ENCODE peak calls at places on chromosomes 2 and 18, in five cellular contexts. One of them, this sample, is unnamed.

GRCh38 chr18:12973562-12974213 is 17.5 kb upstream of the CEP192 start:
- ATAC-seq in K562: peak; percentile 33
- ATAC-seq in GM12878: no peak
- ATAC-seq in HepG2: no peak
- ATAC-seq in upper lobe of left lung: no peak
- ATAC-seq in this sample: no peak

GRCh38 chr18:9885170-9886004 is at the start of gene TXNDC2:
- ATAC-seq in K562: peak; percentile 82
- ATAC-seq in HepG2: peak; percentile 38
- ATAC-seq in GM12878: no peak
- ATAC-seq in upper lobe of left lung: no peak
- ATAC-seq in this sample: no peak

GRCh38 chr18:69897397-69898108 is 50.1 kb downstream of the CD226 start:
- ATAC-seq in upper lobe of left lung: no peak
- ATAC-seq in GM12878: peak; percentile 66
- ATAC-seq in K562: no peak
- ATAC-seq in HepG2: no peak
- ATAC-seq in this sample: no peak

GRCh38 chr2:161426416-161426787 is 10.3 kb downstream of the TBR1 start:
- ATAC-seq in upper lobe of left lung: no peak
- ATAC-seq in HepG2: no peak
- ATAC-seq in K562: no peak
- ATAC-seq in GM12878: no peak
- ATAC-seq in this sample: no peak

GRCh38 chr2:199798881-199799580 is 52.0 kb downstream of the FTCDNL1 start:
- ATAC-seq in GM12878: no peak
- ATAC-seq in HepG2: no peak
- ATAC-seq in K562: no peak
- ATAC-seq in upper lobe of left lung: no peak
- ATAC-seq in this sample: peak; percentile 53

GRCh38 chr18:26103579-26103978 is 13.2 kb upstream of the SS18 start:
- ATAC-seq in K562: peak; percentile 97
- ATAC-seq in HepG2: no peak
- ATAC-seq in GM12878: peak; percentile 86
- ATAC-seq in upper lobe of left lung: peak; percentile 17
- ATAC-seq in this sample: no peak

GRCh38 chr2:2043394-2043793 is 287.7 kb downstream of the MYT1L start:
- ATAC-seq in upper lobe of left lung: no peak
- ATAC-seq in K562: no peak
- ATAC-seq in HepG2: no peak
- ATAC-seq in GM12878: no peak
- ATAC-seq in this sample: no peak

GRCh38 chr2:44912660-44913059 is 28.8 kb upstream of the SIX3 start:
- ATAC-seq in GM12878: no peak
- ATAC-seq in K562: no peak
- ATAC-seq in upper lobe of left lung: peak; percentile 90
- ATAC-seq in HepG2: no peak
- ATAC-seq in this sample: peak; percentile 92

GRCh38 chr2:97868986-97869721 is 126.6 kb downstream of the TMEM131 start:
- ATAC-seq in GM12878: no peak
- ATAC-seq in upper lobe of left lung: peak; percentile 65
- ATAC-seq in K562: no peak
- ATAC-seq in HepG2: peak; percentile 86
- ATAC-seq in this sample: peak; percentile 58

GRCh38 chr18:59123588-59124369 is 15.9 kb upstream of the SEC11C start:
- ATAC-seq in upper lobe of left lung: peak; percentile 69
- ATAC-seq in GM12878: no peak
- ATAC-seq in HepG2: no peak
- ATAC-seq in K562: no peak
- ATAC-seq in this sample: no peak

GRCh38 chr2:108637304-108637669 is 82.0 kb upstream of the RANBP2 start:
- ATAC-seq in K562: peak; percentile 85
- ATAC-seq in upper lobe of left lung: peak; percentile 88
- ATAC-seq in HepG2: peak; percentile 78
- ATAC-seq in GM12878: peak; percentile 72
- ATAC-seq in this sample: peak; percentile 58

GRCh38 chr2:217959723-217960122 is 43.1 kb downstream of the TNS1 start:
- ATAC-seq in K562: no peak
- ATAC-seq in GM12878: no peak
- ATAC-seq in upper lobe of left lung: no peak
- ATAC-seq in HepG2: no peak
- ATAC-seq in this sample: no peak

GRCh38 chr2:219178377-219179175 is 501 bp downstream of the RETREG2 start:
- ATAC-seq in K562: peak; percentile 35
- ATAC-seq in GM12878: peak; percentile 2
- ATAC-seq in upper lobe of left lung: peak; percentile 20
- ATAC-seq in HepG2: peak; percentile 1
- ATAC-seq in this sample: no peak

GRCh38 chr2:12169721-12170120 is 423.3 kb downstream of the LPIN1 start:
- ATAC-seq in HepG2: no peak
- ATAC-seq in K562: no peak
- ATAC-seq in upper lobe of left lung: peak; percentile 74
- ATAC-seq in GM12878: no peak
- ATAC-seq in this sample: peak; percentile 69

GRCh38 chr2:174752403-174753037 is 11.8 kb downstream of the CHRNA1 start:
- ATAC-seq in GM12878: peak; percentile 90
- ATAC-seq in K562: no peak
- ATAC-seq in HepG2: no peak
- ATAC-seq in upper lobe of left lung: no peak
- ATAC-seq in this sample: no peak

GRCh38 chr2:105144941-105145300 is 96.6 kb upstream of the GPR45 start:
- ATAC-seq in HepG2: no peak
- ATAC-seq in upper lobe of left lung: no peak
- ATAC-seq in K562: no peak
- ATAC-seq in GM12878: peak; percentile 60
- ATAC-seq in this sample: no peak

GRCh38 chr2:138476186-138476585 is 25.4 kb upstream of the SPOPL start:
- ATAC-seq in K562: no peak
- ATAC-seq in HepG2: no peak
- ATAC-seq in GM12878: no peak
- ATAC-seq in upper lobe of left lung: no peak
- ATAC-seq in this sample: no peak

GRCh38 chr18:9973461-9973860 is 59.6 kb downstream of the VAPA start:
- ATAC-seq in K562: no peak
- ATAC-seq in GM12878: no peak
- ATAC-seq in upper lobe of left lung: no peak
- ATAC-seq in HepG2: no peak
- ATAC-seq in this sample: no peak

GRCh38 chr2:60992985-60993392 is 24.5 kb upstream of the PEX13 start:
- ATAC-seq in upper lobe of left lung: peak; percentile 85
- ATAC-seq in HepG2: no peak
- ATAC-seq in K562: no peak
- ATAC-seq in GM12878: peak; percentile 99
- ATAC-seq in this sample: peak; percentile 39

GRCh38 chr2:847669-848068 is 103.0 kb upstream of the SNTG2 start:
- ATAC-seq in HepG2: peak; percentile 52
- ATAC-seq in K562: no peak
- ATAC-seq in GM12878: no peak
- ATAC-seq in upper lobe of left lung: no peak
- ATAC-seq in this sample: no peak

GRCh38 chr2:227862741-227863588 is 8.5 kb upstream of the DAW1 start:
- ATAC-seq in GM12878: no peak
- ATAC-seq in upper lobe of left lung: peak; percentile 75
- ATAC-seq in HepG2: peak; percentile 81
- ATAC-seq in K562: no peak
- ATAC-seq in this sample: peak; percentile 70

GRCh38 chr2:226307440-226308365 is 491.9 kb downstream of the IRS1 start:
- ATAC-seq in K562: no peak
- ATAC-seq in GM12878: peak; percentile 9
- ATAC-seq in HepG2: no peak
- ATAC-seq in upper lobe of left lung: no peak
- ATAC-seq in this sample: no peak

GRCh38 chr18:21735452-21736015 is 5.1 kb upstream of the MIB1 start:
- ATAC-seq in K562: peak; percentile 82
- ATAC-seq in HepG2: peak; percentile 56
- ATAC-seq in GM12878: no peak
- ATAC-seq in upper lobe of left lung: no peak
- ATAC-seq in this sample: no peak

GRCh38 chr18:42298744-42299685 is 344.0 kb downstream of the PIK3C3 start:
- ATAC-seq in K562: peak; percentile 66
- ATAC-seq in upper lobe of left lung: peak; percentile 92
- ATAC-seq in HepG2: peak; percentile 94
- ATAC-seq in GM12878: peak; percentile 95
- ATAC-seq in this sample: peak; percentile 76

GRCh38 chr2:20015482-20016083 is 3.1 kb upstream of the MATN3 start:
- ATAC-seq in K562: peak; percentile 61
- ATAC-seq in upper lobe of left lung: peak; percentile 59
- ATAC-seq in HepG2: no peak
- ATAC-seq in GM12878: peak; percentile 79
- ATAC-seq in this sample: peak; percentile 32

GRCh38 chr18:7647500-7647899 is 80.4 kb downstream of the PTPRM start:
- ATAC-seq in HepG2: no peak
- ATAC-seq in K562: no peak
- ATAC-seq in GM12878: no peak
- ATAC-seq in upper lobe of left lung: no peak
- ATAC-seq in this sample: no peak

GRCh38 chr18:79819064-79819725 is 21.5 kb downstream of the KCNG2 start:
- ATAC-seq in HepG2: no peak
- ATAC-seq in K562: no peak
- ATAC-seq in GM12878: no peak
- ATAC-seq in upper lobe of left lung: no peak
- ATAC-seq in this sample: no peak

GRCh38 chr2:206096876-206097275 is 10.9 kb upstream of the INO80D start:
- ATAC-seq in GM12878: peak; percentile 43
- ATAC-seq in upper lobe of left lung: no peak
- ATAC-seq in HepG2: no peak
- ATAC-seq in K562: no peak
- ATAC-seq in this sample: no peak

GRCh38 chr18:38900445-38900844 is 1334.8 kb upstream of the CELF4 start:
- ATAC-seq in upper lobe of left lung: no peak
- ATAC-seq in GM12878: no peak
- ATAC-seq in K562: no peak
- ATAC-seq in HepG2: no peak
- ATAC-seq in this sample: no peak

DNA sequence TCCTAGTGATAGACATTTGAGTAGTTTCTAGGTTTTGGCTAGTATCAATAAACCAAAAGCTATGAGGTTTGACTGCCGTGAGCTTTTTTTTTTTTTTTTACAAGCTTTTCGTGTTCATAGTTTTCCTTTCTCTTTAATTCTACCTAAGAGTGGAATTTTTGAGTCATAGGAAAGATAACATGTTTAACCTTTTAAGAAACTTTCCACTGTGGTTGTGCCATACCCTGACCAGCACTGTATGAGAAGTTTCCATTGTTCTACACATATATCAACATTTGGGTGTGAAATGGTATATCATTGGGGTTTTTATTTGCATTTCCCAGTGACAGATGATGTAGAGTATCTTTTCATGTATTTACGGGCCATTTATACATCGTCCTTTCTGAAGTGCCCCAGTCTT is 31.7 kb downstream of the UBE2F start:
- ATAC-seq in K562: no peak
- ATAC-seq in HepG2: no peak
- ATAC-seq in GM12878: peak; percentile 98
- ATAC-seq in upper lobe of left lung: no peak
- ATAC-seq in this sample: no peak
- TF ChIP-seq POLR2AphosphoS5 in K562: no peak
- TF ChIP-seq POLR2AphosphoS5 in HepG2: no peak
- TF ChIP-seq POLR2AphosphoS5 in GM12878: no peak
- TF ChIP-seq POLR2AphosphoS5 in upper lobe of left lung: no peak
- TF ChIP-seq POLR2AphosphoS5 in this sample: no peak

GRCh38 chr2:197307933-197308521 is 2.6 kb downstream of the ANKRD44 start:
- ATAC-seq in HepG2: no peak
- ATAC-seq in GM12878: peak; percentile 41
- ATAC-seq in upper lobe of left lung: no peak
- ATAC-seq in K562: no peak
- ATAC-seq in this sample: no peak

GRCh38 chr2:197304556-197305011 is 6.0 kb downstream of the ANKRD44 start:
- ATAC-seq in K562: no peak
- ATAC-seq in upper lobe of left lung: no peak
- ATAC-seq in GM12878: peak; percentile 43
- ATAC-seq in HepG2: no peak
- ATAC-seq in this sample: no peak

GRCh38 chr2:197306024-197306690 is 4.4 kb downstream of the ANKRD44 start:
- ATAC-seq in GM12878: peak; percentile 10
- ATAC-seq in K562: no peak
- ATAC-seq in HepG2: no peak
- ATAC-seq in upper lobe of left lung: no peak
- ATAC-seq in this sample: no peak

GRCh38 chr2:197307236-197307932 is 3.2 kb downstream of the ANKRD44 start:
- ATAC-seq in HepG2: no peak
- ATAC-seq in GM12878: peak; percentile 21
- ATAC-seq in K562: no peak
- ATAC-seq in upper lobe of left lung: peak; percentile 13
- ATAC-seq in this sample: no peak

GRCh38 chr2:197306691-197307030 is 3.9 kb downstream of the ANKRD44 start:
- ATAC-seq in GM12878: peak; percentile 0
- ATAC-seq in K562: no peak
- ATAC-seq in upper lobe of left lung: no peak
- ATAC-seq in HepG2: no peak
- ATAC-seq in this sample: no peak
- H3K4me3 ChIP-seq in GM12878: peak overlapping the region; percentile 98
- H3K4me3 ChIP-seq in K562: no peak overlapping the region
- H3K4me3 ChIP-seq in upper lobe of left lung: no peak overlapping the region
- H3K4me3 ChIP-seq in HepG2: no peak overlapping the region
- H3K4me3 ChIP-seq in this sample: no peak overlapping the region

GRCh38 chr2:135411646-135412045 is 119.4 kb downstream of the ZRANB3 start:
- ATAC-seq in upper lobe of left lung: no peak
- ATAC-seq in K562: no peak
- ATAC-seq in GM12878: no peak
- ATAC-seq in HepG2: no peak
- ATAC-seq in this sample: no peak
- TF ChIP-seq EP300 in upper lobe of left lung: no peak
- TF ChIP-seq EP300 in K562: no peak
- TF ChIP-seq EP300 in GM12878: no peak
- TF ChIP-seq EP300 in HepG2: no peak
- TF ChIP-seq EP300 in this sample: no peak

GRCh38 chr2:28683100-28683706 is 68.4 kb upstream of the PPP1CB start:
- ATAC-seq in upper lobe of left lung: peak; percentile 64
- ATAC-seq in HepG2: peak; percentile 64
- ATAC-seq in GM12878: no peak
- ATAC-seq in K562: peak; percentile 87
- ATAC-seq in this sample: peak; percentile 77
- TF ChIP-seq POLR2AphosphoS5 in upper lobe of left lung: peak; percentile 27
- TF ChIP-seq POLR2AphosphoS5 in HepG2: no peak
- TF ChIP-seq POLR2AphosphoS5 in GM12878: no peak
- TF ChIP-seq POLR2AphosphoS5 in K562: no peak
- TF ChIP-seq POLR2AphosphoS5 in this sample: peak; percentile 75

DNA sequence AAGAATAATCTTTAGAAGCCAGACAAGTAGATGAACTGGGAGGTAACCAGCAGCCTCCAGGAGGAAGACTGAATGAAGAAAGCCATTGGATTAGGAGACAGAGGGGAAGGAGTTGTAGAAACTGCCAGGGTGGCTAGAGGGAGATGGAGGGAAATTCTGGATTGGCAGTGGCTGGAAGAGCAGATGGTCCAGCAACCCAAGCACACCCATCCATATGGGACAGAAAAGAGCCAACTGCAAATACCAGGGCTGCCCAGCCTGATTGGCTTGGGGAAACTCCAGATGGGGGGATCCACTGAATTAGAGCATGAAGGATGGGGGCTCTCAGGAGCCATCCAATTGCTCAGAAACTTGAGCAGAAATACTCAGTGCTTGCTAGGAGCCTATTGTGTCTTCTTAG is 173.4 kb upstream of the EPB41L3 start:
- ATAC-seq in K562: no peak
- ATAC-seq in upper lobe of left lung: no peak
- ATAC-seq in GM12878: no peak
- ATAC-seq in HepG2: no peak
- ATAC-seq in this sample: no peak
- H3K4me3 ChIP-seq in K562: no peak overlapping the region
- H3K4me3 ChIP-seq in upper lobe of left lung: no peak overlapping the region
- H3K4me3 ChIP-seq in GM12878: no peak overlapping the region
- H3K4me3 ChIP-seq in HepG2: no peak overlapping the region
- H3K4me3 ChIP-seq in this sample: no peak overlapping the region

This sample was measured in gastroesophageal sphincter.